ENCODE peak calls at places on chromosome 21, in six cellular contexts. One of them, this sample, is unnamed.

GRCh38 chr21:32336711-32337110 is 38.1 kb downstream of the MRAP start:
- DNase-seq in prostate gland: no peak
- DNase-seq in neural crest cell: no peak
- DNase-seq in T-helper 2 cell: no peak
- DNase-seq in M059J: peak; percentile 42
- DNase-seq in hypothalamus: no peak
- DNase-seq in this sample: no peak

GRCh38 chr21:34808569-34809204 is 139.9 kb downstream of the CLIC6 start:
- DNase-seq in prostate gland: no peak
- DNase-seq in neural crest cell: no peak
- DNase-seq in T-helper 2 cell: no peak
- DNase-seq in M059J: peak; percentile 87
- DNase-seq in hypothalamus: no peak
- DNase-seq in this sample: no peak

GRCh38 chr21:46560568-46561447 is 44.1 kb downstream of the S100B start:
- DNase-seq in prostate gland: no peak
- DNase-seq in neural crest cell: no peak
- DNase-seq in T-helper 2 cell: no peak
- DNase-seq in M059J: no peak
- DNase-seq in hypothalamus: no peak
- DNase-seq in this sample: no peak

GRCh38 chr21:34649400-34649799 is 19.4 kb upstream of the CLIC6 start:
- DNase-seq in prostate gland: no peak
- DNase-seq in neural crest cell: no peak
- DNase-seq in T-helper 2 cell: no peak
- DNase-seq in M059J: no peak
- DNase-seq in hypothalamus: no peak
- DNase-seq in this sample: no peak

GRCh38 chr21:45528028-45528705 is 14.1 kb downstream of the SLC19A1 start:
- DNase-seq in prostate gland: no peak
- DNase-seq in neural crest cell: no peak
- DNase-seq in T-helper 2 cell: no peak
- DNase-seq in M059J: no peak
- DNase-seq in hypothalamus: no peak
- DNase-seq in this sample: peak; percentile 35

GRCh38 chr21:45887121-45887611 is 94.4 kb upstream of the COL6A1 start:
- DNase-seq in prostate gland: no peak
- DNase-seq in neural crest cell: no peak
- DNase-seq in T-helper 2 cell: no peak
- DNase-seq in M059J: peak; percentile 27
- DNase-seq in hypothalamus: no peak
- DNase-seq in this sample: peak; percentile 81

GRCh38 chr21:21373969-21374368 is 375.8 kb downstream of the NCAM2 start:
- DNase-seq in prostate gland: no peak
- DNase-seq in neural crest cell: no peak
- DNase-seq in T-helper 2 cell: no peak
- DNase-seq in M059J: no peak
- DNase-seq in hypothalamus: no peak
- DNase-seq in this sample: no peak

GRCh38 chr21:32463889-32464300 is 51.4 kb downstream of the EVA1C start:
- DNase-seq in prostate gland: peak; percentile 54
- DNase-seq in neural crest cell: no peak
- DNase-seq in T-helper 2 cell: no peak
- DNase-seq in M059J: peak; percentile 99
- DNase-seq in hypothalamus: no peak
- DNase-seq in this sample: no peak

GRCh38 chr21:44916965-44917364 is 3.7 kb downstream of the ITGB2 start:
- DNase-seq in prostate gland: no peak
- DNase-seq in neural crest cell: no peak
- DNase-seq in T-helper 2 cell: no peak
- DNase-seq in M059J: peak; percentile 68
- DNase-seq in hypothalamus: no peak
- DNase-seq in this sample: no peak

GRCh38 chr21:40053007-40053406 is 185.8 kb downstream of the PCP4 start:
- DNase-seq in prostate gland: peak; percentile 74
- DNase-seq in neural crest cell: no peak
- DNase-seq in T-helper 2 cell: no peak
- DNase-seq in M059J: no peak
- DNase-seq in hypothalamus: no peak
- DNase-seq in this sample: peak; percentile 90

GRCh38 chr21:44299085-44299457 is 782 bp upstream of the PFKL start:
- DNase-seq in prostate gland: no peak
- DNase-seq in neural crest cell: no peak
- DNase-seq in T-helper 2 cell: no peak
- DNase-seq in M059J: no peak
- DNase-seq in hypothalamus: no peak
- DNase-seq in this sample: no peak

GRCh38 chr21:15295875-15296274 is 231.1 kb upstream of the NRIP1 start:
- DNase-seq in prostate gland: no peak
- DNase-seq in neural crest cell: no peak
- DNase-seq in T-helper 2 cell: no peak
- DNase-seq in M059J: no peak
- DNase-seq in hypothalamus: no peak
- DNase-seq in this sample: no peak

GRCh38 chr21:35400233-35400939 is 351.3 kb upstream of the RUNX1 start:
- DNase-seq in prostate gland: peak; percentile 57
- DNase-seq in neural crest cell: no peak
- DNase-seq in T-helper 2 cell: no peak
- DNase-seq in M059J: peak; percentile 80
- DNase-seq in hypothalamus: no peak
- DNase-seq in this sample: no peak

GRCh38 chr21:36863260-36863659 is 103.2 kb downstream of the HLCS start:
- DNase-seq in prostate gland: no peak
- DNase-seq in neural crest cell: no peak
- DNase-seq in T-helper 2 cell: no peak
- DNase-seq in M059J: no peak
- DNase-seq in hypothalamus: no peak
- DNase-seq in this sample: no peak

GRCh38 chr21:37658994-37659458 is 257.2 kb downstream of the KCNJ6 start:
- DNase-seq in prostate gland: peak; percentile 50
- DNase-seq in neural crest cell: no peak
- DNase-seq in T-helper 2 cell: no peak
- DNase-seq in M059J: peak; percentile 92
- DNase-seq in hypothalamus: no peak
- DNase-seq in this sample: peak; percentile 81

GRCh38 chr21:18041012-18041411 is 203.6 kb upstream of the CHODL start:
- DNase-seq in prostate gland: no peak
- DNase-seq in neural crest cell: no peak
- DNase-seq in T-helper 2 cell: no peak
- DNase-seq in M059J: peak; percentile 3
- DNase-seq in hypothalamus: no peak
- DNase-seq in this sample: no peak

GRCh38 chr21:44013380-44014088 is 1.4 kb downstream of the TRAPPC10 start:
- DNase-seq in prostate gland: no peak
- DNase-seq in neural crest cell: no peak
- DNase-seq in T-helper 2 cell: no peak
- DNase-seq in M059J: peak; percentile 24
- DNase-seq in hypothalamus: no peak
- DNase-seq in this sample: no peak

GRCh38 chr21:33663241-33663640 is 20.9 kb downstream of the ITSN1 start:
- DNase-seq in prostate gland: no peak
- DNase-seq in neural crest cell: no peak
- DNase-seq in T-helper 2 cell: no peak
- DNase-seq in M059J: no peak
- DNase-seq in hypothalamus: no peak
- DNase-seq in this sample: no peak

GRCh38 chr21:41730399-41730798 is 36.5 kb downstream of the RIPK4 start:
- DNase-seq in prostate gland: no peak
- DNase-seq in neural crest cell: no peak
- DNase-seq in T-helper 2 cell: no peak
- DNase-seq in M059J: no peak
- DNase-seq in hypothalamus: no peak
- DNase-seq in this sample: no peak

GRCh38 chr21:42463861-42464515 is 32.0 kb downstream of the RSPH1 start:
- DNase-seq in prostate gland: no peak
- DNase-seq in neural crest cell: no peak
- DNase-seq in T-helper 2 cell: no peak
- DNase-seq in M059J: peak; percentile 74
- DNase-seq in hypothalamus: no peak
- DNase-seq in this sample: no peak

GRCh38 chr21:31901342-31901741 is 28.5 kb downstream of the HUNK start:
- DNase-seq in prostate gland: no peak
- DNase-seq in neural crest cell: no peak
- DNase-seq in T-helper 2 cell: no peak
- DNase-seq in M059J: no peak
- DNase-seq in hypothalamus: no peak
- DNase-seq in this sample: no peak

GRCh38 chr21:32474179-32475059 is 61.9 kb downstream of the EVA1C start:
- DNase-seq in prostate gland: no peak
- DNase-seq in neural crest cell: no peak
- DNase-seq in T-helper 2 cell: no peak
- DNase-seq in M059J: peak; percentile 57
- DNase-seq in hypothalamus: no peak
- DNase-seq in this sample: no peak

GRCh38 chr21:41763398-41763931 is 3.4 kb downstream of the RIPK4 start:
- DNase-seq in prostate gland: peak; percentile 63
- DNase-seq in neural crest cell: no peak
- DNase-seq in T-helper 2 cell: no peak
- DNase-seq in M059J: no peak
- DNase-seq in hypothalamus: no peak
- DNase-seq in this sample: no peak

GRCh38 chr21:28521932-28522826 is 470.5 kb downstream of the LTN1 start:
- DNase-seq in prostate gland: no peak
- DNase-seq in neural crest cell: no peak
- DNase-seq in T-helper 2 cell: no peak
- DNase-seq in M059J: peak; percentile 45
- DNase-seq in hypothalamus: no peak
- DNase-seq in this sample: no peak

GRCh38 chr21:17463441-17463840 is 49.4 kb upstream of the CXADR start:
- DNase-seq in prostate gland: no peak
- DNase-seq in neural crest cell: no peak
- DNase-seq in T-helper 2 cell: no peak
- DNase-seq in M059J: peak; percentile 75
- DNase-seq in hypothalamus: no peak
- DNase-seq in this sample: no peak

GRCh38 chr21:41879190-41879998 is at the start of gene PRDM15:
- DNase-seq in prostate gland: peak; percentile 69
- DNase-seq in neural crest cell: peak; percentile 79
- DNase-seq in T-helper 2 cell: peak; percentile 59
- DNase-seq in M059J: peak; percentile 76
- DNase-seq in hypothalamus: peak; percentile 80
- DNase-seq in this sample: peak; percentile 91

GRCh38 chr21:37667380-37667779 is 248.9 kb downstream of the KCNJ6 start:
- DNase-seq in prostate gland: no peak
- DNase-seq in neural crest cell: no peak
- DNase-seq in T-helper 2 cell: no peak
- DNase-seq in M059J: no peak
- DNase-seq in hypothalamus: no peak
- DNase-seq in this sample: no peak

GRCh38 chr21:42021751-42022430 is 11.7 kb upstream of the ZBTB21 start:
- DNase-seq in prostate gland: no peak
- DNase-seq in neural crest cell: peak; percentile 58
- DNase-seq in T-helper 2 cell: no peak
- DNase-seq in M059J: peak; percentile 44
- DNase-seq in hypothalamus: no peak
- DNase-seq in this sample: peak; percentile 44

GRCh38 chr21:46002841-46003574 is 21.4 kb downstream of the COL6A1 start:
- DNase-seq in prostate gland: peak; percentile 3
- DNase-seq in neural crest cell: no peak
- DNase-seq in T-helper 2 cell: no peak
- DNase-seq in M059J: no peak
- DNase-seq in hypothalamus: no peak
- DNase-seq in this sample: peak; percentile 74

GRCh38 chr21:36134820-36135390 is at the start of gene CBR3:
- DNase-seq in prostate gland: peak; percentile 60
- DNase-seq in neural crest cell: peak; percentile 23
- DNase-seq in T-helper 2 cell: peak; percentile 16
- DNase-seq in M059J: peak; percentile 81
- DNase-seq in hypothalamus: no peak
- DNase-seq in this sample: peak; percentile 83

GRCh38 chr21:42042651-42043050 is 28.5 kb upstream of the UMODL1 start:
- DNase-seq in prostate gland: no peak
- DNase-seq in neural crest cell: no peak
- DNase-seq in T-helper 2 cell: no peak
- DNase-seq in M059J: no peak
- DNase-seq in hypothalamus: no peak
- DNase-seq in this sample: no peak

GRCh38 chr21:41836166-41837015 is 42.8 kb downstream of the PRDM15 start:
- DNase-seq in prostate gland: no peak
- DNase-seq in neural crest cell: no peak
- DNase-seq in T-helper 2 cell: no peak
- DNase-seq in M059J: no peak
- DNase-seq in hypothalamus: no peak
- DNase-seq in this sample: no peak

GRCh38 chr21:44647222-44647552 is 973 bp downstream of the KRTAP10-11 start:
- DNase-seq in prostate gland: no peak
- DNase-seq in neural crest cell: no peak
- DNase-seq in T-helper 2 cell: no peak
- DNase-seq in M059J: no peak
- DNase-seq in hypothalamus: no peak
- DNase-seq in this sample: no peak

GRCh38 chr21:42513151-42513984 is at the start of gene SLC37A1:
- DNase-seq in prostate gland: no peak
- DNase-seq in neural crest cell: peak; percentile 25
- DNase-seq in T-helper 2 cell: no peak
- DNase-seq in M059J: no peak
- DNase-seq in hypothalamus: no peak
- DNase-seq in this sample: peak; percentile 61

GRCh38 chr21:25640671-25641292 is 1.7 kb downstream of the JAM2 start:
- DNase-seq in prostate gland: no peak
- DNase-seq in neural crest cell: no peak
- DNase-seq in T-helper 2 cell: no peak
- DNase-seq in M059J: no peak
- DNase-seq in hypothalamus: no peak
- DNase-seq in this sample: no peak

GRCh38 chr21:34023691-34024381 is 49.5 kb upstream of the MRPS6 start:
- DNase-seq in prostate gland: no peak
- DNase-seq in neural crest cell: no peak
- DNase-seq in T-helper 2 cell: no peak
- DNase-seq in M059J: no peak
- DNase-seq in hypothalamus: no peak
- DNase-seq in this sample: no peak